ENCODE peak calls at places on chromosome 18, in seven cellular contexts. I, Y, U, E, Z, N and K are unnamed samples.

GRCh38 chr18:37582306-37582705 is 16.7 kb upstream of the CELF4 start:
- DNase-seq in I (no peak), Y (no peak), U (no peak), E (no peak), Z (no peak), N (no peak), K (no peak)

GRCh38 chr18:69401475-69402218 is 959 bp downstream of the DOK6 start:
- DNase-seq in I (peak; percentile 41), Y (no peak), U (no peak), E (peak; percentile 17), Z (no peak), N (no peak), K (no peak)

GRCh38 chr18:46400449-46400848 is 256.6 kb downstream of the LOXHD1 start:
- DNase-seq in I (no peak), Y (no peak), U (no peak), E (no peak), Z (no peak), N (no peak), K (no peak)

GRCh38 chr18:23609390-23610008 is 23.2 kb upstream of the NPC1 start:
- DNase-seq in I (no peak), Y (no peak), U (no peak), E (no peak), Z (no peak), N (no peak), K (no peak)

GRCh38 chr18:61551586-61551985 is 218.4 kb downstream of the CDH20 start:
- DNase-seq in I (peak; percentile 90), Y (no peak), U (peak; percentile 28), E (no peak), Z (no peak), N (peak; percentile 28), K (peak; percentile 77)

GRCh38 chr18:72867721-72868665 is at the start of gene NETO1:
- DNase-seq in I (no peak), Y (no peak), U (no peak), E (no peak), Z (no peak), N (no peak), K (no peak)

GRCh38 chr18:37364237-37364636 is 201.4 kb downstream of the CELF4 start:
- DNase-seq in I (no peak), Y (peak; percentile 82), U (peak; percentile 88), E (no peak), Z (no peak), N (peak; percentile 61), K (peak; percentile 49)

GRCh38 chr18:45084207-45084606 is 403.5 kb downstream of the SETBP1 start:
- DNase-seq in I (no peak), Y (no peak), U (no peak), E (no peak), Z (no peak), N (no peak), K (peak; percentile 17)

GRCh38 chr18:37188016-37188791 is 359.3 kb downstream of the KIAA1328 start:
- DNase-seq in I (no peak), Y (no peak), U (no peak), E (no peak), Z (no peak), N (no peak), K (no peak)

GRCh38 chr18:38545071-38545470 is 979.5 kb upstream of the CELF4 start:
- DNase-seq in I (peak; percentile 1), Y (no peak), U (no peak), E (no peak), Z (no peak), N (no peak), K (peak; percentile 8)

GRCh38 chr18:394997-395383 is 105.5 kb downstream of the COLEC12 start:
- DNase-seq in I (peak; percentile 56), Y (peak; percentile 61), U (no peak), E (no peak), Z (no peak), N (no peak), K (no peak)

GRCh38 chr18:1928711-1929110 is 642.6 kb downstream of the METTL4 start:
- DNase-seq in I (no peak), Y (no peak), U (no peak), E (no peak), Z (no peak), N (no peak), K (no peak)

GRCh38 chr18:6835345-6835744 is 105.8 kb downstream of the ARHGAP28 start:
- DNase-seq in I (peak; percentile 87), Y (no peak), U (no peak), E (no peak), Z (no peak), N (no peak), K (no peak)

GRCh38 chr18:48655460-48655859 is 116.6 kb downstream of the CTIF start:
- DNase-seq in I (no peak), Y (no peak), U (no peak), E (no peak), Z (no peak), N (no peak), K (no peak)

GRCh38 chr18:58579561-58580047 is 49.3 kb downstream of the ALPK2 start:
- DNase-seq in I (peak; percentile 53), Y (no peak), U (no peak), E (no peak), Z (no peak), N (no peak), K (no peak)

GRCh38 chr18:10928971-10929373 is 220.4 kb downstream of the PIEZO2 start:
- DNase-seq in I (peak; percentile 91), Y (no peak), U (no peak), E (no peak), Z (no peak), N (no peak), K (no peak)

GRCh38 chr18:74546007-74546406 is 11.7 kb downstream of the CNDP1 start:
- DNase-seq in I (no peak), Y (no peak), U (no peak), E (no peak), Z (no peak), N (no peak), K (no peak)

GRCh38 chr18:50928551-50928950 is 39.3 kb upstream of the ELAC1 start:
- DNase-seq in I (no peak), Y (no peak), U (no peak), E (no peak), Z (no peak), N (no peak), K (no peak)

DNA sequence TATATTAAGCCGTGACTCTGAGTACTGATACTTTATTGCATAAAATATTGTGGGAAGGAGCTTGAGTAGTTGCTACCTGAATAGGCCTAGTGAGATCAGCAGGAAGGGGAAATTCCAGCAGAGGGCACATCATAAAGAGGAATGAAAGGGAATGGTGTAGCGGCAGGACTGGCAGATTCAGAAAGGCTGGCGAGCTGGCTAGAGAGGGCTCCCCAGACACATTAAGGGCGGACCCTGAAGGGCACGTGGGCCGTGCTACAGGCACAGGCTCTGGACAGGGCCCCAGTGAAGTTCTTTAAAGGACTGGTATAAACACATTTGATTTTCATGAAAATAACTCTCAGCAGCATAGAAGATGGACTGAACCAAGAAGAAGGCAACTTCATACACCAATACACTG is 43.0 kb downstream of the PTPN2 start:
- DNase-seq in I (no peak), Y (no peak), U (no peak), E (no peak), Z (no peak), N (no peak), K (no peak)
- H3K4me1 ChIP-seq in I (peaks cover 10% of the 10 kb centered on the region), Y (peaks cover 68% of the 10 kb centered on the region), U (no peaks in the 10 kb centered on the region), E (peaks cover 1% of the 10 kb centered on the region), Z (peaks cover 24% of the 10 kb centered on the region), N (peaks cover 8% of the 10 kb centered on the region), K (no peaks in the 10 kb centered on the region)

GRCh38 chr18:9049495-9049809 is 53.0 kb upstream of the NDUFV2 start:
- DNase-seq in I (no peak), Y (no peak), U (no peak), E (no peak), Z (no peak), N (no peak), K (no peak)
- H3K9me3 ChIP-seq in I (no peaks in the 10 kb centered on the region), Y (peaks cover 8% of the 10 kb centered on the region), U (peaks cover 5% of the 10 kb centered on the region), E (no peaks in the 10 kb centered on the region), Z (no peaks in the 10 kb centered on the region), N (no peaks in the 10 kb centered on the region), K (no peaks in the 10 kb centered on the region)

DNA sequence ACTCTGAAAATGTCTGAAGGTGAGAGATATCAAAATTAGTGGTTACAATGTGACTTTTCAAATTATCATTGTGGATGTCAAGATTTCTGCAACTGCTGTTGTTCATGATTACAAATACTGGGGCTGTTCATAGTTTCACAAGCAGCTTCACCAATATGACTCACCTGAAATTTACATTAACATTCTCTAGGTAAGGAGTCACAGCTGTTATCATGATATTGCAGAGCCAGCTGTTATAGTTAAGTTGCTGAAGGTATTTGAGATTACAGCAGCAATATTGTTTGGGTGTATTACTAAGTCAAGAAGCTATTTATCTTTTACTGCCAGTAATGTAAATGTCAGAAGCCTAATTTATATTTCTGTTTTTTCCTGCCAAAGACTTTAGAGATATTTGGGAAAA is 140.0 kb downstream of the MC4R start:
- DNase-seq in I (peak; percentile 11), Y (no peak), U (no peak), E (no peak), Z (no peak), N (no peak), K (no peak)
- H3K4me1 ChIP-seq in I (no peaks in the 10 kb centered on the region), Y (no peaks in the 10 kb centered on the region), U (no peaks in the 10 kb centered on the region), E (no peaks in the 10 kb centered on the region), Z (no peaks in the 10 kb centered on the region), N (no peaks in the 10 kb centered on the region), K (no peaks in the 10 kb centered on the region)

GRCh38 chr18:78978336-78979057 is 1.1 kb upstream of the SALL3 start:
- DNase-seq in I (no peak), Y (no peak), U (no peak), E (no peak), Z (no peak), N (no peak), K (no peak)

GRCh38 chr18:78977627-78978271 is 1.9 kb upstream of the SALL3 start:
- DNase-seq in I (no peak), Y (no peak), U (no peak), E (no peak), Z (no peak), N (no peak), K (no peak)

GRCh38 chr18:78975699-78976098 is 3.9 kb upstream of the SALL3 start:
- DNase-seq in I (no peak), Y (no peak), U (no peak), E (no peak), Z (no peak), N (no peak), K (no peak)

GRCh38 chr18:78975282-78975681 is 4.3 kb upstream of the SALL3 start:
- DNase-seq in I (no peak), Y (no peak), U (no peak), E (no peak), Z (no peak), N (no peak), K (no peak)

DNA sequence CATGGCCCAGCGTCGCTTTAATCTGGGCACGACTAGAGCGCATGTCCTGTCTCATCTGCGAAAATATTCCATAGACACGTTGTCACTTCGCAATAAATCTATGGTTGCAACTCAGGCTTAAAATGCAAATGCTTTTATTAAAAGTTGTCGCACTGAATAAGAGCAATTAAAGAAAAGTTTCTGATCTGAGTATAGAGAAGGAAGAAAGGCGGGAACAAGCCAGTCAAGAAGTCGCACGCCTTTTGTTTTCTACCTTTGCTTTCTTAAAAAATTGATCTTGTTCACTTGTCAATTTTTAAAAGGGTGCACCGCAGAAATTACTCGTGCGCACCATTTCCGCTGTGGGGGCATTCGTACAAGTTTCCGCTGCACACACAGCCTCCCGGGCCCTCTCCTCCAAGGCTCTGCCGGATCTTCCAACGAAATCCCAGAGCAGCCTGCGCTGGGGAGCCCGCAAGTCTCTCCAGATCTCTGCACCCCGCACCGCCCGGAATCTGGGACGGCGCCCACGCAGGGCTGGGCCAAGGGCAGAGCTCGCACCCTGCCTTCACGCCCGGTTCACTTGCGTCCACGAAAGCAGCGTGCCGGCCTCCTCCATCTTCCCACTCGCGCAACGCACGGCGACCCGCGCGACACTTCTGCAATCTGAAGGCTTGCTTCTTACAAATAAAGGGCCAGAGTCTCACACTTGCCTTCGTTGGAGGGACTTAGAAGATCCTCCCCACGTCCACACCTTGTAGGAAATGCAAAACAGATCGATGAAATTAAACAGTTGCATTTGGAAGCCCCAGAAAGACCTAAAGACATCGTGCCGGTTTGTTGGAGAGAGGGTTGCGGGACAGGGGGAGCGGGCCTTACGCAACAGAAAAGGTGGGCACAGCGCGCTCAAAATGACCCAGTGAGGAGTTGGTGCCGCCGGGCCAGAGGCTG is 2.7 kb upstream of the SALL3 start:
- DNase-seq in I (no peak), Y (no peak), U (no peak), E (no peak), Z (no peak), N (no peak), K (no peak)
- H3K9me3 ChIP-seq in I (no peaks in the 10 kb centered on the region), Y (no peaks in the 10 kb centered on the region), U (no peaks in the 10 kb centered on the region), E (no peaks in the 10 kb centered on the region), Z (no peaks in the 10 kb centered on the region), N (no peaks in the 10 kb centered on the region), K (no peaks in the 10 kb centered on the region)